ENCODE peak calls at places on chromosomes 1 and 21, in four cellular contexts. I, W, Z and L are unnamed samples.

GRCh38 chr1:151990058-151990855 is 3.4 kb downstream of the S100A10 start:
- DNase-seq in W (no peak), I (no peak), Z (no peak), L (no peak)

GRCh38 chr1:205633421-205633976 is 1.7 kb upstream of the ELK4 start:
- DNase-seq in I (no peak), W (no peak), Z (no peak), L (no peak)

GRCh38 chr21:14325575-14325974 is 57.4 kb downstream of the HSPA13 start:
- DNase-seq in W (no peak), I (no peak), Z (no peak), L (no peak)

GRCh38 chr1:208107817-208108608 is 136.2 kb downstream of the PLXNA2 start:
- DNase-seq in I (peak), W (no peak), Z (no peak), L (no peak)

GRCh38 chr1:152951711-152952110 is 4.7 kb downstream of the SPRR5 start:
- DNase-seq in Z (no peak), I (no peak), W (no peak), L (no peak)

GRCh38 chr21:38567577-38568360 is 69.5 kb upstream of the ERG start:
- DNase-seq in I (no peak), W (no peak), Z (no peak), L (no peak)

GRCh38 chr1:34690269-34690668 is 64.6 kb upstream of the GJB5 start:
- DNase-seq in Z (no peak), I (no peak), W (no peak), L (no peak)

GRCh38 chr21:26177187-26177586 is 6.6 kb upstream of the APP start:
- DNase-seq in W (no peak), Z (no peak), I (no peak), L (no peak)

GRCh38 chr1:172452536-172453159 is 8.8 kb upstream of the PIGC start:
- DNase-seq in W (peak), Z (no peak), I (peak), L (no peak)

GRCh38 chr1:246591958-246592357 is 25.7 kb downstream of the CNST start:
- DNase-seq in W (no peak), I (no peak), Z (no peak), L (no peak)

GRCh38 chr1:239212841-239213240 is 173.5 kb upstream of the CHRM3 start:
- DNase-seq in Z (peak), W (no peak), I (peak), L (no peak)

GRCh38 chr21:40047993-40048730 is 180.9 kb downstream of the PCP4 start:
- DNase-seq in I (peak), Z (no peak), W (no peak), L (no peak)

DNA sequence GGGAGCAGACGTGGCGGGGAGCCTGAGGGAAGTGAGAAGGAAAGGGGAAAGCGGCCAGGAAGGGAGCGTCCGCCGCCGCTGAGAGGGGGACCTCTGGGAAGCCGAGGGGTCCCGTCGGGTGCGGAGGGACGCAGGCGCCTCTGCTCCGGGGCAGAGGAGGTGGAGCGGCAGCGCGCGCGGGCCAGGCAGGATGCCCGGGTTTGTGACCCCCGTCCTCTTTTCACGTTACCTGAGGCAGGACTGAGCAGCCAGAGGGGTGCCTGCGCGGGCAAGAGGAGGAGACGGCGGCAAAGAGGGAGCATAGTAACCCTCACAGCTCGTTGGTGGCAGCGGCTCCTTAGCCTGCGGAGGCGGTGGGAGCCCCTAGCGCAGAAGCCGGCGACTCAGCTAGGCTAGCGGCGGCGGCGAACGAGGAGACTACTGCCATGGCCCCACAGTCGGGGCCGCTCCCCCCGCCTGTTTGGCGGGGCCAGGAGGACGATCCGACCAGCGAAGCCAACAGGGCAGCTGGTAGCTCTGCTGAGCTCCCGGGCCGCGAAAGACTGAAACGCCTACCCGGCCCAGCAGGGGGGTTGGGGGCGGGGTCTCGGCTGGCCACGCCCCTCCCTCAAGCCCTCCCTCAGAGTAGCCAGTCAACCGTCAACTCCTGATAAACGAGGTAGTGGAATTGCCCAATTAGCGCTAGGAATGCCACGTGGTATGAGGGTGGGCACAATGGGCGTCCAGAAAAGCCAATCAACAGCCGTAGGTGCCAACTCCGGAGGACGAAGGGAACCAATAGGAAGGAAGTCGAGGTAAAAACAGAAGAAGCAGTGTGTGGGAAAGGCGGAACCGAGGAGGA is at the start of gene TESK2:
- DNase-seq in I (peak), Z (peak), W (peak), L (peak)
- TF ChIP-seq POLR2A in I (peak), Z (peak), W (peak), L (peak)

GRCh38 chr1:78003882-78004718 is 639 bp upstream of the DNAJB4 start:
- DNase-seq in I (peak), W (peak), Z (peak), L (peak)
- TF ChIP-seq POLR2A in I (peak), W (peak), Z (no peak), L (no peak)

GRCh38 chr21:42533963-42534355 is 20.3 kb downstream of the SLC37A1 start:
- DNase-seq in W (no peak), Z (no peak), I (no peak), L (no peak)

GRCh38 chr21:42535602-42536171 is 22.0 kb downstream of the SLC37A1 start:
- DNase-seq in I (peak), Z (peak), W (no peak), L (no peak)

GRCh38 chr21:42534361-42534900 is 20.8 kb downstream of the SLC37A1 start:
- DNase-seq in I (peak), W (no peak), Z (peak), L (no peak)

GRCh38 chr21:42533306-42533962 is 19.8 kb downstream of the SLC37A1 start:
- DNase-seq in W (no peak), I (no peak), Z (peak), L (no peak)

DNA sequence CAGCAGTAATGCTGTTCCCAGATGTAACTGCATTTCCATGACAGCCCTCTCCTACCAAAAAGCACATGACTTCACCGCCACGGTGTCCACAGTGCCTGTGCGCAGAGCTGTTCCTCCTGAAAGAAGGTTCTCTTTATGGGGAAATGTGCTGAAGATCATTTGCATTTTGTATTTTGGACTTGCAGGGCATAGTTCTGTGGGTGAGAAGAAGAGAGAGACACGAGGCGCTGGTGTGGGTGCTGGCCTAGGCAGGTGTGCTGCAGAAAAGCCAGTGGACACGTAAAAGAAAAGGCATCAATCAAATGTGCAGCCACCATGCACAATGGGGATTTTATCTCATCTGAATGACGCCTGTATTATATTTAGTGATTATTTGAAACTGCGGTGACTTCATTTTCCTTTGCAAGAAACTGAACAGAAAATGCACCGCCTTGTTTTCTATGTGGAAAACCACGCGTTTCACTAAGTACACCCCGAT is 21.3 kb downstream of the SLC37A1 start:
- DNase-seq in I (no peak), W (no peak), Z (peak), L (no peak)
- TF ChIP-seq POLR2A in I (no peak), W (no peak), Z (no peak), L (no peak)

GRCh38 chr1:50701706-50702317 is 258.3 kb downstream of the FAF1 start:
- DNase-seq in Z (no peak), W (no peak), I (no peak), L (no peak)

GRCh38 chr1:50704126-50704525 is 255.9 kb downstream of the FAF1 start:
- DNase-seq in W (peak), I (no peak), Z (no peak), L (peak)

GRCh38 chr1:50700226-50701020 is 259.6 kb downstream of the FAF1 start:
- DNase-seq in W (no peak), Z (no peak), I (no peak), L (no peak)

GRCh38 chr1:50703240-50703639 is 256.8 kb downstream of the FAF1 start:
- DNase-seq in I (no peak), W (no peak), Z (no peak), L (no peak)

DNA sequence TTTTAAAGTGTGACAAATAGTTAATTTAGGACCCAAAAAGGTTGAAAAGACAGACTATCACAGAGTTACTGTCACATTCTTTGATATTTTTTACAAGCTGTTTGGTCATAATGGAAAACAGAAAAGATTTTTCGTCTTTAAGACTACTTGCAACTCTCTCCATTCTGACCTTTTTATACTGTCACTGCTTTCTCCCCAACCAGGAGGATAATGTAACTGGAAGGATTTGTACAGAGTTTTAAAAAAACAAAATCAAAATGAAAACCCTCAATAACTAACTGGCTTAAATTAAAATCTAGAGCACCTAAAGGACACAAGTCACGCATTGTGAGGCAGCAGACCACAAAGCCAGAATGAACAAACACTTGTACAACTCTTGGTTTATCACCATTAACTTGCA is 257.7 kb downstream of the FAF1 start:
- DNase-seq in Z (no peak), W (no peak), I (no peak), L (no peak)
- TF ChIP-seq POLR2A in Z (no peak), W (no peak), I (no peak), L (no peak)

DNA sequence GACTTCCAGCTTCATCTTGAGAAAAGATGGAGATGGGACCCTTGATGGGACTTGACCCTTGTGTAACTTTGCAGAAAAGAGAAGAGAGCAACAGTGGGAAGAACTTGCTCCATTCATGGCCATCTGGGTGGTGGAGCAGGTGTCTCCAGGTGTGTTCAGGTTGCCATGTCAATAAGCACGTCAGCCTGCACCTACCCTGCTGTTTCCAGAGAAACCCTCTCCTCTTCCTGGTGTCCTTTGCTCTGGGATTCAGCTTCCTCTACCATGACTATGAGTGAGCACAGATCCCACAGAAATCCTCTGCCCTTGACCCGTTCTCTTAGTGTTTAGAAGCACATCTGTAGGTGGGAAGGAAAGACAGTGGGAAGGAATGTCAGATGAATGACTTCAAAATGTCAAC is 21.8 kb upstream of the OTUD3 start:
- DNase-seq in Z (no peak), W (no peak), I (no peak), L (no peak)
- TF ChIP-seq POLR2A in Z (no peak), W (no peak), I (no peak), L (no peak)

GRCh38 chr1:183694035-183694434 is 40.9 kb upstream of the APOBEC4 start:
- DNase-seq in W (no peak), I (no peak), Z (no peak), L (no peak)

GRCh38 chr1:183696981-183697380 is 43.9 kb upstream of the APOBEC4 start:
- DNase-seq in Z (no peak), I (no peak), W (no peak), L (no peak)

GRCh38 chr1:183694636-183695035 is 41.5 kb upstream of the APOBEC4 start:
- DNase-seq in I (no peak), Z (no peak), W (no peak), L (no peak)

GRCh38 chr1:183689770-183690204 is 36.7 kb upstream of the APOBEC4 start:
- DNase-seq in Z (no peak), W (no peak), I (no peak), L (no peak)

GRCh38 chr1:183693521-183693920 is 40.4 kb upstream of the APOBEC4 start:
- DNase-seq in Z (no peak), W (no peak), I (no peak), L (no peak)
- TF ChIP-seq POLR2A in Z (no peak), W (no peak), I (no peak), L (no peak)

DNA sequence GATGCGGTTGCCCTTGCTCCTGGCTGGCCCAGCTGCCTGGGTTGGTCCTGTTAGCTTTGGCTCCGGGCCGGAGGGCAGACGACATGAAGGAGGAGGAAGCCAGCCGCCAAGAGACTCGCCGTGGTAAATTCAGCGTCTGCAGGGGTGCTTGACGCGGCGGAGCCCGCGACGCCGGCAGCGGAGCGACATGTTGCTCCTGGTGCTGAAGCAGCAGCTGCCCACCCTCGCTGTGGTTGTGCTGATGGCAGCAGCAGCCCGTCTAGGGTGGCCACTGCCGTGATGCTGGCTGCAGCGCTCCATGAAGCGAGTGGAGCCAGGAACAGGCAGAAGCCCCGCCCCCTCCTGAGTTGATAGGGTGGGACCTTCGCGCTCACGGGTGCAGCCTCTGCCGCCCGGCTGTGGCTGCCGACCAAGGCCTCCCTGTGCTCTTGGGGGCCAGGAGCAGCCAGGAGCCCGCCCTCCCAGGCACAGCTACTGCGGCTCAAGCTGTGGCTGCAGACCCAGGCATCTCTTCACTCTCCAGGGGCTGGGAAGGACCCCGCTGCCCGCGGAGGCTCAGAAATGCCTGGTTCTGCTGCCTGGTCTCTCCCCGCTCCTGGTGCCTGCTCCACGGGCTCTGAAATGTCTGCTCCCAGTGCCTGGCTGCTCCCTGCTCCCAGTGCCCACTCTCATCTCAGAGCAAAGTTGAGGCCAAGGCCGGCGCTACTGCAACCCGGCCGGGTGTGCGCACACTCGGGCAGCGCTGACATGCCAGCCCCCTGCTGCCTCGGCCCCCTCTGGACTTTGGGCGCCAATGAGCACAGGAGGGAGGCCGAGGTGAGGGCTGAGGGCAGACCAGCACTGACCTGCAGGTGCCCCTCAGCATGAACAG is 4.4 kb upstream of the ZNF692 start:
- DNase-seq in W (peak), I (peak), Z (peak), L (peak)
- TF ChIP-seq POLR2A in W (peak), I (peak), Z (no peak), L (peak)

GRCh38 chr1:17531682-17532487 is 7.6 kb upstream of the ARHGEF10L start:
- DNase-seq in Z (peak), I (peak), W (no peak), L (no peak)
- TF ChIP-seq POLR2A in Z (no peak), I (no peak), W (no peak), L (no peak)

GRCh38 chr1:209720326-209720725 is 15.7 kb downstream of the HSD11B1 start:
- DNase-seq in I (peak), W (no peak), Z (no peak), L (peak)

GRCh38 chr1:209721406-209721805 is 16.8 kb downstream of the HSD11B1 start:
- DNase-seq in Z (no peak), W (no peak), I (no peak), L (no peak)

GRCh38 chr1:209723265-209723664 is 18.6 kb downstream of the HSD11B1 start:
- DNase-seq in Z (no peak), I (no peak), W (no peak), L (no peak)

GRCh38 chr1:209717818-209718217 is 13.2 kb downstream of the HSD11B1 start:
- DNase-seq in I (no peak), W (no peak), Z (no peak), L (no peak)

DNA sequence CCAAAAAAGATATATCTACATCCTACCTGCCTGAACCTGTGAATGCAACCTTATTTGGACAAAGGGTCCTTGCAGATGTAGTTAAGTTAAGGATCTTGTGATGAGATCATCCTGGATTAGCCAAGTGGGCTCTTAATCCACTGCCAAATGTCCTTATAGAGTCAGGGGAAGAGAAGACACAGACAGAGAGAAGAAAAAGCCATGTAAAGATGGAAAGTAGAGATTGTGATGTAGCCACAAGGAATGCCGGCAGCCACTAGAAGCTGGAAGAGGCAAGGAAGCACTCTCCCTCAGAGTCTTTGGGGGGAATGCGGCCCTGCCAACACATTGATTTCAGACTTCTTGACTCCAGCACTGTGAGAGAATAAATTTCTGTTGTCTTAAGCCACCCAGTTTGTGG is 16.2 kb downstream of the HSD11B1 start:
- DNase-seq in Z (no peak), W (no peak), I (no peak), L (no peak)
- TF ChIP-seq POLR2A in Z (no peak), W (no peak), I (no peak), L (no peak)